ENCODE peak calls at places on chromosomes 11 and 22, in ten cellular contexts. One of them, this sample, is unnamed.

GRCh38 chr11:131645237-131645636 is 274.8 kb downstream of the NTM start:
- DNase-seq in astrocyte of the spinal cord: no peak
- DNase-seq in lung: no peak
- DNase-seq in right lobe of liver: no peak
- DNase-seq in body of pancreas: no peak
- DNase-seq in BJ: no peak
- DNase-seq in heart right ventricle: no peak
- DNase-seq in astrocyte of the cerebellum: no peak
- DNase-seq in fibroblast of pulmonary artery: no peak
- DNase-seq in A549: no peak
- DNase-seq in this sample: no peak

GRCh38 chr11:101176381-101176780 is 46.8 kb upstream of the PGR start:
- DNase-seq in astrocyte of the spinal cord: no peak
- DNase-seq in lung: no peak
- DNase-seq in right lobe of liver: no peak
- DNase-seq in body of pancreas: no peak
- DNase-seq in BJ: no peak
- DNase-seq in heart right ventricle: no peak
- DNase-seq in astrocyte of the cerebellum: no peak
- DNase-seq in fibroblast of pulmonary artery: no peak
- DNase-seq in A549: no peak
- DNase-seq in this sample: no peak

GRCh38 chr11:2724653-2725366 is 25.0 kb upstream of the KCNQ1OT1 start:
- DNase-seq in astrocyte of the spinal cord: no peak
- DNase-seq in lung: no peak
- DNase-seq in right lobe of liver: no peak
- DNase-seq in body of pancreas: peak; percentile 34
- DNase-seq in BJ: no peak
- DNase-seq in heart right ventricle: peak; percentile 55
- DNase-seq in astrocyte of the cerebellum: no peak
- DNase-seq in fibroblast of pulmonary artery: peak; percentile 59
- DNase-seq in A549: no peak
- DNase-seq in this sample: no peak

GRCh38 chr11:104968856-104969776 is 742 bp upstream of the CASP4 start:
- DNase-seq in astrocyte of the spinal cord: no peak
- DNase-seq in lung: no peak
- DNase-seq in right lobe of liver: peak; percentile 26
- DNase-seq in body of pancreas: peak; percentile 41
- DNase-seq in BJ: no peak
- DNase-seq in heart right ventricle: peak; percentile 32
- DNase-seq in astrocyte of the cerebellum: no peak
- DNase-seq in fibroblast of pulmonary artery: peak; percentile 55
- DNase-seq in A549: no peak
- DNase-seq in this sample: peak; percentile 25

GRCh38 chr22:29219881-29220670 is 14.4 kb downstream of the EMID1 start:
- DNase-seq in astrocyte of the spinal cord: no peak
- DNase-seq in lung: no peak
- DNase-seq in right lobe of liver: no peak
- DNase-seq in body of pancreas: peak; percentile 25
- DNase-seq in BJ: no peak
- DNase-seq in heart right ventricle: no peak
- DNase-seq in astrocyte of the cerebellum: no peak
- DNase-seq in fibroblast of pulmonary artery: no peak
- DNase-seq in A549: no peak
- DNase-seq in this sample: no peak

GRCh38 chr11:85811624-85812023 is 683 bp upstream of the SYTL2 start:
- DNase-seq in astrocyte of the spinal cord: no peak
- DNase-seq in lung: no peak
- DNase-seq in right lobe of liver: no peak
- DNase-seq in body of pancreas: no peak
- DNase-seq in BJ: no peak
- DNase-seq in heart right ventricle: no peak
- DNase-seq in astrocyte of the cerebellum: no peak
- DNase-seq in fibroblast of pulmonary artery: no peak
- DNase-seq in A549: no peak
- DNase-seq in this sample: no peak

GRCh38 chr22:39960791-39961746 is 872 bp downstream of the TMA7B start:
- DNase-seq in astrocyte of the spinal cord: peak; percentile 99
- DNase-seq in lung: peak; percentile 42
- DNase-seq in right lobe of liver: no peak
- DNase-seq in body of pancreas: peak; percentile 61
- DNase-seq in BJ: peak; percentile 53
- DNase-seq in heart right ventricle: no peak
- DNase-seq in astrocyte of the cerebellum: peak; percentile 96
- DNase-seq in fibroblast of pulmonary artery: peak; percentile 98
- DNase-seq in A549: no peak
- DNase-seq in this sample: no peak

GRCh38 chr11:2796508-2797180 is 88.9 kb downstream of the CDKN1C start:
- DNase-seq in astrocyte of the spinal cord: no peak
- DNase-seq in lung: no peak
- DNase-seq in right lobe of liver: peak; percentile 10
- DNase-seq in body of pancreas: peak; percentile 0
- DNase-seq in BJ: no peak
- DNase-seq in heart right ventricle: peak; percentile 4
- DNase-seq in astrocyte of the cerebellum: no peak
- DNase-seq in fibroblast of pulmonary artery: no peak
- DNase-seq in A549: no peak
- DNase-seq in this sample: no peak

GRCh38 chr22:49673048-49673447 is 154.6 kb downstream of the BRD1 start:
- DNase-seq in astrocyte of the spinal cord: no peak
- DNase-seq in lung: no peak
- DNase-seq in right lobe of liver: no peak
- DNase-seq in body of pancreas: no peak
- DNase-seq in BJ: no peak
- DNase-seq in heart right ventricle: no peak
- DNase-seq in astrocyte of the cerebellum: no peak
- DNase-seq in fibroblast of pulmonary artery: no peak
- DNase-seq in A549: no peak
- DNase-seq in this sample: no peak

DNA sequence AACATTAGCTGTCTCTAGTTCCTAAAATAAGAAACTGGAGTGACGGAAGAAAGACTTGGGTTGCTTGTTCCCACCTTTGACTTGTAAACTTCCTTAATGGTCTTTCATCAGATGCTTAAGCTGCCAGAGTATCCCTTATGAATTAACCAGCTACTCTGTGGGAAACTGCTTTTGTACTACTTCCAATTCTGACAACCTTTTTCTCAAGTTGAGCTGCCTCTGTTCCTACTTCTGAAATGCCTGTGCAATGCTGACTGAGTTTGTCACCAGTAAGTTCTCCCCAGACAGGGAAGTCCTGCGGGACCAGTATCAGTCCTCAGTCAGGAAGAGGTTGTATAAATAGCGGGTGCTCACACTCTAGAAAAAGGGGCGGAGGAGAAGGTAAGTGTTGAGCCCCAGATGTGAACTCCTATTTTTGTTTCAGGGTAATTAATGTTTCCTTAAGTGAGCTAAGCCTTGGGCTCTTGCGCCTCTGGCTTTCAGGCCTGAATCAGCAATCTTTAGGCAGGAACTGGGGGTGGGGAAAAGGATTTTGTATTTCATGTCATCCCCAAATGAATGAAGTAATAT is 67.2 kb downstream of the CECR2 start:
- DNase-seq in astrocyte of the spinal cord: peak; percentile 58
- DNase-seq in lung: no peak
- DNase-seq in right lobe of liver: no peak
- DNase-seq in body of pancreas: no peak
- DNase-seq in BJ: no peak
- DNase-seq in heart right ventricle: no peak
- DNase-seq in astrocyte of the cerebellum: no peak
- DNase-seq in fibroblast of pulmonary artery: peak; percentile 25
- DNase-seq in A549: no peak
- DNase-seq in this sample: no peak
- TF ChIP-seq CTCF in astrocyte of the spinal cord: peak; percentile 13
- TF ChIP-seq CTCF in lung: no peak
- TF ChIP-seq CTCF in right lobe of liver: no peak
- TF ChIP-seq CTCF in body of pancreas: no peak
- TF ChIP-seq CTCF in BJ: no peak
- TF ChIP-seq CTCF in heart right ventricle: no peak
- TF ChIP-seq CTCF in astrocyte of the cerebellum: no peak
- TF ChIP-seq CTCF in fibroblast of pulmonary artery: peak; percentile 5
- TF ChIP-seq CTCF in A549: no peak
- TF ChIP-seq CTCF in this sample: no peak

GRCh38 chr11:61332823-61333637 is at the start of the genes DDB1 and TKFC:
- DNase-seq in astrocyte of the spinal cord: peak; percentile 95
- DNase-seq in lung: peak; percentile 95
- DNase-seq in right lobe of liver: peak; percentile 98
- DNase-seq in body of pancreas: peak; percentile 96
- DNase-seq in BJ: peak; percentile 53
- DNase-seq in heart right ventricle: peak; percentile 97
- DNase-seq in astrocyte of the cerebellum: peak; percentile 74
- DNase-seq in fibroblast of pulmonary artery: peak; percentile 90
- DNase-seq in A549: peak; percentile 94
- DNase-seq in this sample: peak; percentile 94

GRCh38 chr11:61333638-61334433 is 808 bp downstream of the TKFC start:
- DNase-seq in astrocyte of the spinal cord: no peak
- DNase-seq in lung: no peak
- DNase-seq in right lobe of liver: no peak
- DNase-seq in body of pancreas: no peak
- DNase-seq in BJ: no peak
- DNase-seq in heart right ventricle: no peak
- DNase-seq in astrocyte of the cerebellum: no peak
- DNase-seq in fibroblast of pulmonary artery: no peak
- DNase-seq in A549: no peak
- DNase-seq in this sample: no peak

GRCh38 chr11:61332266-61332822 is 561 bp downstream of the DDB1 start:
- DNase-seq in astrocyte of the spinal cord: peak; percentile 20
- DNase-seq in lung: no peak
- DNase-seq in right lobe of liver: no peak
- DNase-seq in body of pancreas: no peak
- DNase-seq in BJ: no peak
- DNase-seq in heart right ventricle: no peak
- DNase-seq in astrocyte of the cerebellum: no peak
- DNase-seq in fibroblast of pulmonary artery: peak; percentile 24
- DNase-seq in A549: no peak
- DNase-seq in this sample: no peak

GRCh38 chr11:61329871-61330270 is 3.0 kb downstream of the DDB1 start:
- DNase-seq in astrocyte of the spinal cord: no peak
- DNase-seq in lung: no peak
- DNase-seq in right lobe of liver: no peak
- DNase-seq in body of pancreas: no peak
- DNase-seq in BJ: no peak
- DNase-seq in heart right ventricle: no peak
- DNase-seq in astrocyte of the cerebellum: no peak
- DNase-seq in fibroblast of pulmonary artery: no peak
- DNase-seq in A549: no peak
- DNase-seq in this sample: no peak

GRCh38 chr11:61331636-61332035 is 1.3 kb downstream of the DDB1 start:
- DNase-seq in astrocyte of the spinal cord: no peak
- DNase-seq in lung: no peak
- DNase-seq in right lobe of liver: no peak
- DNase-seq in body of pancreas: no peak
- DNase-seq in BJ: no peak
- DNase-seq in heart right ventricle: no peak
- DNase-seq in astrocyte of the cerebellum: no peak
- DNase-seq in fibroblast of pulmonary artery: no peak
- DNase-seq in A549: no peak
- DNase-seq in this sample: no peak
- H3K4me3 ChIP-seq in astrocyte of the spinal cord: peak overlapping the region; percentile 95
- H3K4me3 ChIP-seq in lung: no peak overlapping the region
- H3K4me3 ChIP-seq in right lobe of liver: peak overlapping the region; percentile 96
- H3K4me3 ChIP-seq in body of pancreas: no peak overlapping the region
- H3K4me3 ChIP-seq in BJ: peak overlapping the region; percentile 95
- H3K4me3 ChIP-seq in heart right ventricle: peak overlapping the region; percentile 94
- H3K4me3 ChIP-seq in astrocyte of the cerebellum: peak overlapping the region; percentile 99
- H3K4me3 ChIP-seq in fibroblast of pulmonary artery: peak overlapping the region; percentile 92
- H3K4me3 ChIP-seq in A549: peak overlapping the region; percentile 96
- H3K4me3 ChIP-seq in this sample: peak overlapping the region; percentile 89

DNA sequence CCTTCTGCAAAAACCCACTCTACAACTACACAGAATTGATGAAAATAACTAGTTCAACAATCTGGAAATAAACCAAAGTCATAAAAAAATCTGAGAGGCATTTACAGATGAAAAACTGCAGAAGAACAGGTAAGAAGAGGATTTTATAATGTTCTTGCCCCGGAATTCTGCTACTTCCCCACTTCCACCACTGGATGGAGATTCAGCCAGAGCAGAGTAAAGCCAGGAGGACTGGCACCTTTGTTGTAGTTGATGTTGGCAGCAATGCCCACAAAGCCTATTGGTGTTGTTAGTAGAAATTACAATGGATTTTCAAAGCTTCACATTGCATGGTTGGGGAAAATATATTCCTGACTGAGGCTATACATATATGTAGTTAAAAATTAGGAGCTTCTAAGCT is 640.2 kb downstream of the LRRC4C start:
- DNase-seq in astrocyte of the spinal cord: no peak
- DNase-seq in lung: no peak
- DNase-seq in right lobe of liver: no peak
- DNase-seq in body of pancreas: no peak
- DNase-seq in BJ: no peak
- DNase-seq in heart right ventricle: no peak
- DNase-seq in astrocyte of the cerebellum: no peak
- DNase-seq in fibroblast of pulmonary artery: no peak
- DNase-seq in A549: no peak
- DNase-seq in this sample: no peak
- TF ChIP-seq CTCF in astrocyte of the spinal cord: no peak
- TF ChIP-seq CTCF in lung: no peak
- TF ChIP-seq CTCF in right lobe of liver: no peak
- TF ChIP-seq CTCF in body of pancreas: no peak
- TF ChIP-seq CTCF in BJ: no peak
- TF ChIP-seq CTCF in heart right ventricle: no peak
- TF ChIP-seq CTCF in astrocyte of the cerebellum: no peak
- TF ChIP-seq CTCF in fibroblast of pulmonary artery: no peak
- TF ChIP-seq CTCF in A549: no peak
- TF ChIP-seq CTCF in this sample: no peak

GRCh38 chr11:71252434-71252781 is at the start of gene SHANK2:
- DNase-seq in astrocyte of the spinal cord: no peak
- DNase-seq in lung: no peak
- DNase-seq in right lobe of liver: peak; percentile 50
- DNase-seq in body of pancreas: peak; percentile 58
- DNase-seq in BJ: no peak
- DNase-seq in heart right ventricle: no peak
- DNase-seq in astrocyte of the cerebellum: no peak
- DNase-seq in fibroblast of pulmonary artery: no peak
- DNase-seq in A549: no peak
- DNase-seq in this sample: no peak

GRCh38 chr11:71251761-71252433 is 480 bp downstream of the SHANK2 start:
- DNase-seq in astrocyte of the spinal cord: no peak
- DNase-seq in lung: no peak
- DNase-seq in right lobe of liver: peak; percentile 61
- DNase-seq in body of pancreas: peak; percentile 53
- DNase-seq in BJ: no peak
- DNase-seq in heart right ventricle: peak; percentile 19
- DNase-seq in astrocyte of the cerebellum: no peak
- DNase-seq in fibroblast of pulmonary artery: no peak
- DNase-seq in A549: peak; percentile 37
- DNase-seq in this sample: peak; percentile 73

GRCh38 chr11:71250512-71251158 is 1.7 kb downstream of the SHANK2 start:
- DNase-seq in astrocyte of the spinal cord: no peak
- DNase-seq in lung: no peak
- DNase-seq in right lobe of liver: no peak
- DNase-seq in body of pancreas: no peak
- DNase-seq in BJ: no peak
- DNase-seq in heart right ventricle: no peak
- DNase-seq in astrocyte of the cerebellum: no peak
- DNase-seq in fibroblast of pulmonary artery: no peak
- DNase-seq in A549: no peak
- DNase-seq in this sample: no peak

GRCh38 chr11:71252782-71253730 is 679 bp upstream of the SHANK2 start:
- DNase-seq in astrocyte of the spinal cord: peak; percentile 55
- DNase-seq in lung: peak; percentile 46
- DNase-seq in right lobe of liver: peak; percentile 65
- DNase-seq in body of pancreas: peak; percentile 85
- DNase-seq in BJ: no peak
- DNase-seq in heart right ventricle: no peak
- DNase-seq in astrocyte of the cerebellum: peak; percentile 18
- DNase-seq in fibroblast of pulmonary artery: peak; percentile 27
- DNase-seq in A549: peak; percentile 83
- DNase-seq in this sample: no peak

GRCh38 chr11:71251159-71251721 is 1.1 kb downstream of the SHANK2 start:
- DNase-seq in astrocyte of the spinal cord: no peak
- DNase-seq in lung: no peak
- DNase-seq in right lobe of liver: no peak
- DNase-seq in body of pancreas: peak; percentile 63
- DNase-seq in BJ: no peak
- DNase-seq in heart right ventricle: peak; percentile 14
- DNase-seq in astrocyte of the cerebellum: no peak
- DNase-seq in fibroblast of pulmonary artery: no peak
- DNase-seq in A549: no peak
- DNase-seq in this sample: no peak
- H3K4me3 ChIP-seq in astrocyte of the spinal cord: peak overlapping the region; percentile 22
- H3K4me3 ChIP-seq in lung: peak overlapping the region; percentile 57
- H3K4me3 ChIP-seq in right lobe of liver: peak overlapping the region; percentile 74
- H3K4me3 ChIP-seq in body of pancreas: peak overlapping the region; percentile 59
- H3K4me3 ChIP-seq in BJ: peak overlapping the region; percentile 27
- H3K4me3 ChIP-seq in heart right ventricle: no peak overlapping the region
- H3K4me3 ChIP-seq in astrocyte of the cerebellum: peak overlapping the region; percentile 51
- H3K4me3 ChIP-seq in fibroblast of pulmonary artery: no peak overlapping the region
- H3K4me3 ChIP-seq in A549: peak overlapping the region; percentile 99
- H3K4me3 ChIP-seq in this sample: no peak overlapping the region

This sample was measured in BE2C.